ENCODE peak calls at places on chromosome 11, in nine cellular contexts. C, A, P, F, S, N, I, V and G are unnamed samples.

GRCh38 chr11:34145847-34146381 is 40.5 kb downstream of the NAT10 start:
- DNase-seq in C (no peak), A (no peak), P (no peak), F (no peak), S (no peak), N (peak), I (no peak), V (no peak), G (no peak)

GRCh38 chr11:87432006-87432405 is 394.3 kb downstream of the TMEM135 start:
- DNase-seq in C (no peak), A (no peak), P (no peak), F (no peak), S (no peak), N (no peak), I (no peak), V (no peak), G (no peak)

GRCh38 chr11:135009125-135009524 is 597.1 kb upstream of the B3GAT1 start:
- DNase-seq in C (no peak), A (no peak), P (no peak), F (no peak), S (no peak), N (no peak), I (no peak), V (no peak), G (no peak)

GRCh38 chr11:23280088-23280487 is 419.8 kb upstream of the CCDC179 start:
- DNase-seq in C (no peak), A (no peak), P (no peak), F (no peak), S (no peak), N (no peak), I (no peak), V (no peak), G (peak)

GRCh38 chr11:40166892-40167291 is 1292.6 kb downstream of the LRRC4C start:
- DNase-seq in C (no peak), A (no peak), P (no peak), F (no peak), S (no peak), N (no peak), I (no peak), V (no peak), G (peak)

GRCh38 chr11:75079546-75079945 is 17.1 kb downstream of the OR2AT4 start:
- DNase-seq in C (no peak), A (no peak), P (no peak), F (no peak), S (no peak), N (no peak), I (no peak), V (no peak), G (no peak)

GRCh38 chr11:85685820-85686459 is at the start of gene CCDC89:
- DNase-seq in C (no peak), A (peak), P (no peak), F (peak), S (peak), N (peak), I (no peak), V (no peak), G (peak)

GRCh38 chr11:34565417-34566208 is 52.0 kb upstream of the ELF5 start:
- DNase-seq in C (no peak), A (no peak), P (no peak), F (no peak), S (no peak), N (peak), I (no peak), V (no peak), G (no peak)

GRCh38 chr11:820655-821512 is 2.2 kb downstream of the PNPLA2 start:
- DNase-seq in C (no peak), A (peak), P (peak), F (no peak), S (no peak), N (no peak), I (no peak), V (no peak), G (no peak)

GRCh38 chr11:1750481-1750839 is at the start of gene IFITM10:
- DNase-seq in C (no peak), A (peak), P (no peak), F (no peak), S (no peak), N (no peak), I (no peak), V (no peak), G (no peak)

GRCh38 chr11:39772525-39773137 is 1686.8 kb downstream of the LRRC4C start:
- DNase-seq in C (no peak), A (no peak), P (no peak), F (no peak), S (no peak), N (no peak), I (no peak), V (no peak), G (no peak)

GRCh38 chr11:26992031-26992541 is 1.8 kb upstream of the FIBIN start:
- DNase-seq in C (no peak), A (no peak), P (no peak), F (no peak), S (no peak), N (no peak), I (no peak), V (no peak), G (peak)

GRCh38 chr11:127843483-127844396 is 743.6 kb downstream of the ETS1 start:
- DNase-seq in C (peak), A (peak), P (peak), F (peak), S (peak), N (peak), I (no peak), V (peak), G (peak)

GRCh38 chr11:115792903-115793302 is 288.7 kb upstream of the CADM1 start:
- DNase-seq in C (no peak), A (no peak), P (no peak), F (no peak), S (no peak), N (no peak), I (no peak), V (no peak), G (no peak)

GRCh38 chr11:27720277-27720830 is 20.1 kb upstream of the BDNF start:
- DNase-seq in C (no peak), A (no peak), P (peak), F (no peak), S (no peak), N (peak), I (no peak), V (no peak), G (peak)

GRCh38 chr11:74157169-74157568 is 13.6 kb downstream of the C2CD3 start:
- DNase-seq in C (no peak), A (no peak), P (no peak), F (no peak), S (no peak), N (no peak), I (no peak), V (no peak), G (no peak)

GRCh38 chr11:100831929-100832480 is 144.9 kb downstream of the ARHGAP42 start:
- DNase-seq in C (no peak), A (peak), P (no peak), F (no peak), S (no peak), N (no peak), I (no peak), V (no peak), G (no peak)

GRCh38 chr11:12195773-12196172 is 85.4 kb downstream of the MICAL2 start:
- DNase-seq in C (no peak), A (peak), P (no peak), F (no peak), S (no peak), N (peak), I (peak), V (no peak), G (no peak)

GRCh38 chr11:12771875-12772274 is 97.7 kb downstream of the TEAD1 start:
- DNase-seq in C (no peak), A (no peak), P (no peak), F (no peak), S (no peak), N (peak), I (no peak), V (no peak), G (peak)

GRCh38 chr11:27910186-27910941 is 197.6 kb downstream of the KIF18A start:
- DNase-seq in C (no peak), A (no peak), P (no peak), F (no peak), S (no peak), N (no peak), I (no peak), V (no peak), G (peak)